ENCODE peak calls at places on chromosome 13, in five cellular contexts. D is aorta, V is left lung, T is GM23248, H is BE2C. Q is an unnamed sample.

GRCh38 chr13:29472317-29472961 is 123.0 kb downstream of the SLC7A1 start:
- DNase-seq in T (peak; percentile 79), D (peak; percentile 62), V (no peak), H (peak; percentile 81), Q (peak; percentile 12)

GRCh38 chr13:95298169-95298940 is 2.9 kb downstream of the ABCC4 start:
- DNase-seq in D (no peak), T (no peak), H (no peak), V (no peak), Q (no peak)

GRCh38 chr13:50386527-50387123 is 371.4 kb downstream of the KCNRG start:
- DNase-seq in H (peak; percentile 25), V (no peak), T (peak; percentile 10), D (no peak), Q (no peak)

GRCh38 chr13:30864352-30865130 is 41.5 kb upstream of the MEDAG start:
- DNase-seq in H (no peak), V (no peak), D (no peak), T (peak; percentile 89), Q (no peak)

GRCh38 chr13:57630661-57631606 is 610 bp upstream of the PCDH17 start:
- DNase-seq in T (peak; percentile 23), V (peak; percentile 57), D (no peak), H (peak; percentile 44), Q (no peak)

GRCh38 chr13:105778196-105778595 is 757.3 kb downstream of the EFNB2 start:
- DNase-seq in H (no peak), T (no peak), D (no peak), V (no peak), Q (no peak)

GRCh38 chr13:20274466-20274865 is 42.3 kb upstream of the GJB6 start:
- DNase-seq in V (no peak), D (no peak), T (no peak), H (no peak), Q (no peak)

GRCh38 chr13:110506859-110507566 is 54.5 kb downstream of the RAB20 start:
- DNase-seq in V (no peak), D (peak; percentile 81), T (no peak), H (no peak), Q (no peak)

GRCh38 chr13:63198076-63198475 is 1782.4 kb upstream of the PCDH20 start:
- DNase-seq in V (no peak), D (no peak), H (no peak), T (peak; percentile 5), Q (no peak)

GRCh38 chr13:79501538-79502232 is 20.7 kb downstream of the NDFIP2 start:
- DNase-seq in D (no peak), H (no peak), T (peak; percentile 29), V (no peak), Q (no peak)

GRCh38 chr13:76012091-76012721 is 376.1 kb downstream of the LMO7 start:
- DNase-seq in V (no peak), D (no peak), T (peak; percentile 20), H (no peak), Q (no peak)

GRCh38 chr13:111049791-111050538 is 65.1 kb upstream of the ARHGEF7 start:
- DNase-seq in D (no peak), V (peak; percentile 43), H (no peak), T (peak; percentile 50), Q (no peak)

GRCh38 chr13:20301391-20302071 is 69.4 kb upstream of the GJB6 start:
- DNase-seq in H (no peak), D (peak; percentile 48), V (no peak), T (peak; percentile 16), Q (no peak)

GRCh38 chr13:111262715-111263114 is 57.7 kb upstream of the TEX29 start:
- DNase-seq in T (no peak), V (no peak), H (no peak), D (no peak), Q (no peak)

GRCh38 chr13:24274452-24274971 is 34.9 kb upstream of the C1QTNF9 start:
- DNase-seq in D (no peak), H (no peak), T (no peak), V (no peak), Q (peak; percentile 55)

GRCh38 chr13:67133476-67133875 is 96.7 kb downstream of the PCDH9 start:
- DNase-seq in D (no peak), H (peak; percentile 54), T (no peak), V (no peak), Q (no peak)

GRCh38 chr13:91719033-91719432 is 320.6 kb downstream of the GPC5 start:
- DNase-seq in D (no peak), T (peak; percentile 4), V (no peak), H (peak; percentile 70), Q (no peak)

GRCh38 chr13:107450931-107451330 is 764.4 kb downstream of the LIG4 start:
- DNase-seq in H (peak; percentile 55), T (peak; percentile 98), V (peak; percentile 55), D (peak; percentile 77), Q (no peak)

GRCh38 chr13:36069881-36070366 is 61.3 kb downstream of the DCLK1 start:
- DNase-seq in D (no peak), V (no peak), T (peak; percentile 28), H (no peak), Q (no peak)

GRCh38 chr13:30995331-30995730 is 62.9 kb downstream of the TEX26 start:
- DNase-seq in H (no peak), V (no peak), D (no peak), T (no peak), Q (no peak)

GRCh38 chr13:51684076-51684475 is 99.8 kb downstream of the WDFY2 start:
- DNase-seq in H (no peak), V (no peak), T (peak; percentile 77), D (no peak), Q (no peak)

GRCh38 chr13:93767231-93767916 is 540.8 kb downstream of the GPC6 start:
- DNase-seq in T (no peak), D (no peak), H (no peak), V (no peak), Q (no peak)

GRCh38 chr13:23776698-23777570 is 112.3 kb downstream of the MIPEP start:
- DNase-seq in D (no peak), V (no peak), H (no peak), T (no peak), Q (no peak)

DNA sequence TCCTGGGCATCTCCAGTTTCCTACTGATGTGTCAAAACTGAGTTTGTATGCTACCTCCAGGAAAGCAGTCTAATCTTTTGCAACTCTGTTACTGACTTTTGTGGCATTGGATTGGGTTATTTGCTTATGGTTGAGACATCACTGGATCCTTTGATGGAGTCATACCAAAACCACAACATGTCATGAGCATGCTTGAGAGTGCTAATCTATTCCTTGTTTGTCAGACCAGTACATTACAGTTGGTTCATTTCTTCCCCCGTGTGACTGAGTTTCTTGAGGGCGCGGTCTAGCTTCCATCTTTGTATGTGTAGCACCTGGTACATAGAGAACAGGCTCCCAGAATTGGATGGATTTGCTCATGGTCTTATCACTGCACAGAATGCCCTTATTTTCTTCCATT is 43.2 kb downstream of the SUGT1 start:
- DNase-seq in V (no peak), T (peak; percentile 48), H (no peak), D (no peak), Q (no peak)
- H3K4me1 ChIP-seq in V (no peaks in the 10 kb centered on the region), T (no peaks in the 10 kb centered on the region), H (no peaks in the 10 kb centered on the region), D (no peaks in the 10 kb centered on the region), Q (no peaks in the 10 kb centered on the region)

DNA sequence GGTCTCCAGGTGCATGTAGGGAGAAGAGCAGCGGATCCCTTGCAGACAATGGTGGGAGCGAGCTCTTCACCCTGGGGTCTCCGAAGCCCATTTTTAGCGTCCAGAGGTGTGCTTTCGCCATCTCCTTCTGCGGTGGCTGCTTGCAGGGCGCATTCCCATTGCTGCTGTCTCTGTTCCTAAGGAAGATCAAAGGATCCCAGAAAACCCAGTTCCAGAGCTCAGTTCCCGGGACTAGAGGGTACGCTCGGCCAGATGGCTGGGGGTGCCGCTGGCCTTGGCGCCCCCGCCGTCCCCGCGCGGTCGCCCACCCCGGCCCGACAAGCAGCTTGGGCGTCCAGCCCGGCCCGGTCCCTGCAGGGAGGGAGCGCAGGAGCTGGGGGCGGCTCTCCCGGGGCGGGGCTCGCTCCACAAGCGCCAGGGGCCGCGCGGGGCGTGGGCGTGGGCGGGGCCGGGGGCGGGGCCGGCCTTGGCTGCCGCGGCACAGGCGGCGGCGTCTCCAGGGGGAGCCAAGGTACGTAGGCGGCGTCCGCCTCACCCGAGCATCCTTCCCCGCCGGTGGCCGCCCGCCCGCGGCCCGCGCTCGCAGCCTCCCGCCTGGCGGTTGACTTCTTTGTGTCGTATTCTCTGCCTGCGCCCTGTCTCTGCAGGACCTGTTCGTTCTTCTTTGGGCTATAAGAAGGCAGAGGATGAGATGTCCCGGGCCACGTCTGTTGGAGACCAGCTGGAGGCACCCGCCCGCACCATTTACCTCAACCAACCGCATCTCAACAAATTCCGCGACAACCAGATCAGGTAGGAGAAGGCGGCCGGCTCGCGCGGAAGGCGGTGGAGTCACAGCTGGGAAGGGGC is 96.8 kb downstream of the ATP8A2 start:
- DNase-seq in H (peak; percentile 77), T (no peak), D (no peak), V (no peak), Q (no peak)
- H3K4me3 ChIP-seq in H (peak overlapping the region; percentile 24), T (no peak overlapping the region), D (no peak overlapping the region), V (no peak overlapping the region), Q (no peak overlapping the region)

GRCh38 chr13:99863789-99864626 is 107.6 kb downstream of the ZIC5 start:
- DNase-seq in H (no peak), T (no peak), V (no peak), D (no peak), Q (no peak)
- H3K4me1 ChIP-seq in H (no peaks in the 10 kb centered on the region), T (no peaks in the 10 kb centered on the region), V (no peaks in the 10 kb centered on the region), D (no peaks in the 10 kb centered on the region), Q (peaks cover 14% of the 10 kb centered on the region)

GRCh38 chr13:40315416-40316064 is 350.9 kb downstream of the FOXO1 start:
- DNase-seq in T (no peak), H (no peak), D (peak; percentile 50), V (no peak), Q (no peak)

GRCh38 chr13:40304391-40304790 is 362.1 kb downstream of the FOXO1 start:
- DNase-seq in H (no peak), V (no peak), D (no peak), T (no peak), Q (no peak)

GRCh38 chr13:40313269-40314200 is 352.9 kb downstream of the FOXO1 start:
- DNase-seq in V (no peak), D (no peak), T (peak; percentile 17), H (no peak), Q (no peak)

GRCh38 chr13:40306817-40307216 is 359.6 kb downstream of the FOXO1 start:
- DNase-seq in D (no peak), V (no peak), H (no peak), T (peak; percentile 12), Q (no peak)

GRCh38 chr13:40309881-40310280 is 356.6 kb downstream of the FOXO1 start:
- DNase-seq in H (no peak), D (no peak), T (no peak), V (no peak), Q (no peak)
- H3K4me3 ChIP-seq in H (no peak overlapping the region), D (no peak overlapping the region), T (no peak overlapping the region), V (no peak overlapping the region), Q (no peak overlapping the region)

DNA sequence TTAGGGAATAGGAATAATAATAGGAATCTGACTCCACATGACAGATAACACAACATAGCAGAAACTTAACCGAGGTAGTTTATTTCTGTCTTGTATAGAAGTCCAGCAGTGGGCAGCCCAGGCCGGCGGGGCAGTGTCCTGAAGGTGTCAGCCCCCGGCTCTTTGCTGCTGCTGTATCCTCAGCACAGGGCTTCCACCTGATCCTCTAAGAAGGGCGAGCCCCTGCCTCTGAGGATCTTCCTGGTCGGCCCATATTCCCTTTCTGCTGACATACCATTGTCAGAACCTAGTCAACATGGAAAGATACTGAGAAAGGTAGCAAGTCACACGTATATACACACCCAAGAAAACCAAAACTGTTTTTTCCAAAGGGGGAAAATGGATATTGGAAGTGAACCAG is 56.2 kb upstream of the GPR183 start:
- DNase-seq in H (no peak), T (no peak), D (no peak), V (no peak), Q (no peak)
- H3K4me1 ChIP-seq in H (no peaks in the 10 kb centered on the region), T (no peaks in the 10 kb centered on the region), D (no peaks in the 10 kb centered on the region), V (no peaks in the 10 kb centered on the region), Q (peaks cover 96% of the 10 kb centered on the region)